ENCODE peak calls at places on chromosomes 3 and 15, in six cellular contexts. One of them, this sample, is unnamed.

GRCh38 chr3:171748341-171748918 is 61.9 kb downstream of the PLD1 start:
- DNase-seq in heart left ventricle: no peak
- DNase-seq in effector memory CD4-positive, alpha-beta T cell: no peak
- DNase-seq in astrocyte of the cerebellum: peak; percentile 49
- DNase-seq in SK-N-SH: no peak
- DNase-seq in right cardiac atrium: no peak
- DNase-seq in this sample: no peak

GRCh38 chr3:32374788-32375595 is 16.7 kb upstream of the CMTM7 start:
- DNase-seq in heart left ventricle: peak; percentile 60
- DNase-seq in effector memory CD4-positive, alpha-beta T cell: no peak
- DNase-seq in astrocyte of the cerebellum: peak; percentile 73
- DNase-seq in SK-N-SH: peak; percentile 53
- DNase-seq in right cardiac atrium: no peak
- DNase-seq in this sample: peak; percentile 32

GRCh38 chr3:179268400-179269051 is 17.6 kb upstream of the KCNMB3 start:
- DNase-seq in heart left ventricle: no peak
- DNase-seq in effector memory CD4-positive, alpha-beta T cell: no peak
- DNase-seq in astrocyte of the cerebellum: no peak
- DNase-seq in SK-N-SH: no peak
- DNase-seq in right cardiac atrium: no peak
- DNase-seq in this sample: no peak

GRCh38 chr3:44104668-44105321 is 136.9 kb upstream of the TOPAZ1 start:
- DNase-seq in heart left ventricle: no peak
- DNase-seq in effector memory CD4-positive, alpha-beta T cell: no peak
- DNase-seq in astrocyte of the cerebellum: peak; percentile 38
- DNase-seq in SK-N-SH: no peak
- DNase-seq in right cardiac atrium: no peak
- DNase-seq in this sample: no peak

GRCh38 chr3:60764870-60765269 is 486.4 kb downstream of the FHIT start:
- DNase-seq in heart left ventricle: no peak
- DNase-seq in effector memory CD4-positive, alpha-beta T cell: no peak
- DNase-seq in astrocyte of the cerebellum: no peak
- DNase-seq in SK-N-SH: no peak
- DNase-seq in right cardiac atrium: no peak
- DNase-seq in this sample: no peak

GRCh38 chr3:51875501-51875900 is at the start of gene IQCF5:
- DNase-seq in heart left ventricle: no peak
- DNase-seq in effector memory CD4-positive, alpha-beta T cell: no peak
- DNase-seq in astrocyte of the cerebellum: no peak
- DNase-seq in SK-N-SH: no peak
- DNase-seq in right cardiac atrium: no peak
- DNase-seq in this sample: no peak

GRCh38 chr15:76988874-76989780 is 5.8 kb upstream of the PSTPIP1 start:
- DNase-seq in heart left ventricle: peak; percentile 40
- DNase-seq in effector memory CD4-positive, alpha-beta T cell: no peak
- DNase-seq in astrocyte of the cerebellum: no peak
- DNase-seq in SK-N-SH: no peak
- DNase-seq in right cardiac atrium: no peak
- DNase-seq in this sample: no peak

GRCh38 chr3:77931272-77932009 is 891.5 kb downstream of the ROBO2 start:
- DNase-seq in heart left ventricle: peak; percentile 18
- DNase-seq in effector memory CD4-positive, alpha-beta T cell: no peak
- DNase-seq in astrocyte of the cerebellum: no peak
- DNase-seq in SK-N-SH: peak; percentile 1
- DNase-seq in right cardiac atrium: no peak
- DNase-seq in this sample: no peak

GRCh38 chr3:24521306-24522154 is 26.9 kb upstream of the THRB start:
- DNase-seq in heart left ventricle: peak; percentile 78
- DNase-seq in effector memory CD4-positive, alpha-beta T cell: no peak
- DNase-seq in astrocyte of the cerebellum: no peak
- DNase-seq in SK-N-SH: peak; percentile 81
- DNase-seq in right cardiac atrium: peak; percentile 87
- DNase-seq in this sample: no peak

GRCh38 chr3:38644016-38644661 is 5.3 kb downstream of the SCN5A start:
- DNase-seq in heart left ventricle: peak; percentile 13
- DNase-seq in effector memory CD4-positive, alpha-beta T cell: no peak
- DNase-seq in astrocyte of the cerebellum: no peak
- DNase-seq in SK-N-SH: peak; percentile 12
- DNase-seq in right cardiac atrium: no peak
- DNase-seq in this sample: no peak

GRCh38 chr3:11613319-11613718 is 30.4 kb downstream of the VGLL4 start:
- DNase-seq in heart left ventricle: no peak
- DNase-seq in effector memory CD4-positive, alpha-beta T cell: no peak
- DNase-seq in astrocyte of the cerebellum: no peak
- DNase-seq in SK-N-SH: no peak
- DNase-seq in right cardiac atrium: no peak
- DNase-seq in this sample: no peak

GRCh38 chr15:88187195-88187594 is 69.3 kb downstream of the NTRK3 start:
- DNase-seq in heart left ventricle: no peak
- DNase-seq in effector memory CD4-positive, alpha-beta T cell: no peak
- DNase-seq in astrocyte of the cerebellum: no peak
- DNase-seq in SK-N-SH: no peak
- DNase-seq in right cardiac atrium: no peak
- DNase-seq in this sample: no peak

GRCh38 chr15:74385442-74386132 is 18.1 kb upstream of the CYP11A1 start:
- DNase-seq in heart left ventricle: peak; percentile 50
- DNase-seq in effector memory CD4-positive, alpha-beta T cell: no peak
- DNase-seq in astrocyte of the cerebellum: no peak
- DNase-seq in SK-N-SH: no peak
- DNase-seq in right cardiac atrium: no peak
- DNase-seq in this sample: no peak

GRCh38 chr15:96121521-96121920 is 209.0 kb upstream of the NR2F2 start:
- DNase-seq in heart left ventricle: no peak
- DNase-seq in effector memory CD4-positive, alpha-beta T cell: no peak
- DNase-seq in astrocyte of the cerebellum: no peak
- DNase-seq in SK-N-SH: no peak
- DNase-seq in right cardiac atrium: no peak
- DNase-seq in this sample: no peak

GRCh38 chr15:96119734-96120133 is 210.8 kb upstream of the NR2F2 start:
- DNase-seq in heart left ventricle: no peak
- DNase-seq in effector memory CD4-positive, alpha-beta T cell: no peak
- DNase-seq in astrocyte of the cerebellum: no peak
- DNase-seq in SK-N-SH: no peak
- DNase-seq in right cardiac atrium: no peak
- DNase-seq in this sample: no peak

GRCh38 chr15:96122077-96123027 is 208.1 kb upstream of the NR2F2 start:
- DNase-seq in heart left ventricle: no peak
- DNase-seq in effector memory CD4-positive, alpha-beta T cell: no peak
- DNase-seq in astrocyte of the cerebellum: no peak
- DNase-seq in SK-N-SH: no peak
- DNase-seq in right cardiac atrium: no peak
- DNase-seq in this sample: no peak

GRCh38 chr15:96123028-96123400 is 207.5 kb upstream of the NR2F2 start:
- DNase-seq in heart left ventricle: no peak
- DNase-seq in effector memory CD4-positive, alpha-beta T cell: no peak
- DNase-seq in astrocyte of the cerebellum: no peak
- DNase-seq in SK-N-SH: no peak
- DNase-seq in right cardiac atrium: no peak
- DNase-seq in this sample: no peak

GRCh38 chr15:96121066-96121465 is 209.4 kb upstream of the NR2F2 start:
- DNase-seq in heart left ventricle: no peak
- DNase-seq in effector memory CD4-positive, alpha-beta T cell: no peak
- DNase-seq in astrocyte of the cerebellum: no peak
- DNase-seq in SK-N-SH: no peak
- DNase-seq in right cardiac atrium: no peak
- DNase-seq in this sample: no peak
- H3K4me3 ChIP-seq in heart left ventricle: no peak overlapping the region
- H3K4me3 ChIP-seq in effector memory CD4-positive, alpha-beta T cell: no peak overlapping the region
- H3K4me3 ChIP-seq in astrocyte of the cerebellum: no peak overlapping the region
- H3K4me3 ChIP-seq in SK-N-SH: no peak overlapping the region
- H3K4me3 ChIP-seq in right cardiac atrium: no peak overlapping the region
- H3K4me3 ChIP-seq in this sample: no peak overlapping the region

GRCh38 chr3:46349484-46350261 is 4.2 kb upstream of the CCR2 start:
- DNase-seq in heart left ventricle: no peak
- DNase-seq in effector memory CD4-positive, alpha-beta T cell: no peak
- DNase-seq in astrocyte of the cerebellum: no peak
- DNase-seq in SK-N-SH: no peak
- DNase-seq in right cardiac atrium: no peak
- DNase-seq in this sample: no peak
- H3K4me3 ChIP-seq in heart left ventricle: no peak overlapping the region
- H3K4me3 ChIP-seq in effector memory CD4-positive, alpha-beta T cell: no peak overlapping the region
- H3K4me3 ChIP-seq in astrocyte of the cerebellum: no peak overlapping the region
- H3K4me3 ChIP-seq in SK-N-SH: no peak overlapping the region
- H3K4me3 ChIP-seq in right cardiac atrium: no peak overlapping the region
- H3K4me3 ChIP-seq in this sample: no peak overlapping the region

DNA sequence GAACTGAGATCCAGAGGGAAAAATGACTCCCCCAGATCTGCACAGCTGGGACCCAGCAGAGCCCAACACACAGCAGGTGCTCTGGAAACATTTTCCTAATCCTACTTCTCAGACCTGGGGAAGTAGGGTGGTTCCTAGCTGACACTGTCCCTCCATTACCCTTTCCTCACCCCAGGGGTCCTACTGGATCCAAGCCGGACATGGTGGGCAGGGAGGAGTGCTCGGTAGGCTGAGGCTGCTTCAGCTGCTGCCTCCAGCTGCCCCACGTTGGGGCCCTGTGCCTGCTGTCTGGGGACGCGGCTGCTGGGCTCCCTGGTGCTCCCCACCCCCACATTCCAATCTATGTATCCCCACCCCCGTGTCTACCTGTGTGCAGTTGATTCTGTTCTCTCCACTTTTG is 29.8 kb upstream of the SLC6A6 start:
- DNase-seq in heart left ventricle: no peak
- DNase-seq in effector memory CD4-positive, alpha-beta T cell: no peak
- DNase-seq in astrocyte of the cerebellum: no peak
- DNase-seq in SK-N-SH: no peak
- DNase-seq in right cardiac atrium: peak; percentile 36
- DNase-seq in this sample: no peak
- H3K4me3 ChIP-seq in heart left ventricle: no peak overlapping the region
- H3K4me3 ChIP-seq in effector memory CD4-positive, alpha-beta T cell: no peak overlapping the region
- H3K4me3 ChIP-seq in astrocyte of the cerebellum: no peak overlapping the region
- H3K4me3 ChIP-seq in SK-N-SH: no peak overlapping the region
- H3K4me3 ChIP-seq in right cardiac atrium: no peak overlapping the region
- H3K4me3 ChIP-seq in this sample: no peak overlapping the region

DNA sequence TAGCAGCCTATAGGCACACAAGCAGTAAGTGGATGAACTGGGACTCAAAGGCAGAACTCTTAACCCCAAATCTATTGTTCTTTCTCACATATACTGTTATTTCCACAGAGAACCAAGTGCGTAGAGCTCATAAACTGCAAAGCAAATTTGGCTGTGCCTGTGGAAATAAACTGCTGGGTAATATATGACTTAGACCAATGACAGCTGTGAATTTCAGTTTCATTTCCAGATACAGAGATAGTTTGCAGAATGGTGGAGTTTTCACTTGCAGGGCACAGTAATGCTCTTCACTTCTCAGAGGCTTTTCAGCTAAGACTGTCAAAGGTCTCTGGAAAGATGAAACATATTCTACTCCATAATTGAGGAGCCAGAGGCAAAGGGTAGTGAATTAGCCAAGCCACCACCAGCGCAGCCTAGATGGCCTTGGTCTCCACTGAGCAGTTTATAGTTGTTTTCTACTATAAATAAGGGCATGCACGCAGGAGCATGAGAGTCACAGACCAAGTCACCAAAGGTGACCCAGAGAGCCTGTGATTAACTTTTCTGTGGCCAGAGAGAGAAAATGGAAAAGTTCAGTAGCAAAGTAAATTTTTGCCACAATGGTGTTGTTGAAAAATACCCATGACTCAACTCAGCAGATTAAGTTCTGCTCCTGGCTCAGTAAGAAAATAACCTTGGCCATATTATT is 180.7 kb upstream of the GRM7 start:
- DNase-seq in heart left ventricle: no peak
- DNase-seq in effector memory CD4-positive, alpha-beta T cell: no peak
- DNase-seq in astrocyte of the cerebellum: no peak
- DNase-seq in SK-N-SH: no peak
- DNase-seq in right cardiac atrium: no peak
- DNase-seq in this sample: no peak
- H3K4me3 ChIP-seq in heart left ventricle: no peak overlapping the region
- H3K4me3 ChIP-seq in effector memory CD4-positive, alpha-beta T cell: no peak overlapping the region
- H3K4me3 ChIP-seq in astrocyte of the cerebellum: no peak overlapping the region
- H3K4me3 ChIP-seq in SK-N-SH: no peak overlapping the region
- H3K4me3 ChIP-seq in right cardiac atrium: no peak overlapping the region
- H3K4me3 ChIP-seq in this sample: no peak overlapping the region

GRCh38 chr3:70250451-70250850 is 62.0 kb downstream of the MDFIC2 start:
- DNase-seq in heart left ventricle: no peak
- DNase-seq in effector memory CD4-positive, alpha-beta T cell: no peak
- DNase-seq in astrocyte of the cerebellum: no peak
- DNase-seq in SK-N-SH: no peak
- DNase-seq in right cardiac atrium: no peak
- DNase-seq in this sample: no peak
- H3K4me3 ChIP-seq in heart left ventricle: no peak overlapping the region
- H3K4me3 ChIP-seq in effector memory CD4-positive, alpha-beta T cell: no peak overlapping the region
- H3K4me3 ChIP-seq in astrocyte of the cerebellum: no peak overlapping the region
- H3K4me3 ChIP-seq in SK-N-SH: no peak overlapping the region
- H3K4me3 ChIP-seq in right cardiac atrium: no peak overlapping the region
- H3K4me3 ChIP-seq in this sample: no peak overlapping the region

DNA sequence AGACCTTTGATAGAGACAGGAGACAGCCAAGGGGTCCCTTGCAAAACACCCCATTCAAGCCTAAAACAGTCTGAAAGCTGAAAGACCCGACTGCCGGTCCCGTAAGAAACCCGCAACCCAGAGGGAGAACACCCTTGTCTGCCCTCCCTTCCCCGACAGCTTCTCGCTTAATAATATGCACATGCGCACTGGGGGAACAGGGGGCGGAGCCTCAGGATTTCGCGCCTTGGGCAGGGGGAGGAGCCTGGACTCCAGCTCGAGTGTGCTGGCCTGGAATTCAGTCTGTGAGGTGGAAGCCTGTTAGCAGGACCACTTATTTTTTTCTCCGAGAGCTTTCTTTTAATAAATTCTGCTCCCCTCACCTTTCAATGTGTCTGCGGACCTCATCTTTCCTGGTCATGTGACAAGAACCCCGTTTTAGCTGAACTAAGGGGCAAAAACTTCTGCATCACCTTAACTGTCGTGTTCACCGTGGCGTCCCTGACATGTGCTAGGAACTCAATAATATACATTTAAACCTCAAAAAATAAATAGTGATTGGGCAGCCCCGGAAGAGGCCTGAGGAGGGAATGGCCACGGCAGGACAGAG is 17.0 kb downstream of the TNFAIP8L3 start:
- DNase-seq in heart left ventricle: peak; percentile 65
- DNase-seq in effector memory CD4-positive, alpha-beta T cell: no peak
- DNase-seq in astrocyte of the cerebellum: no peak
- DNase-seq in SK-N-SH: no peak
- DNase-seq in right cardiac atrium: peak; percentile 92
- DNase-seq in this sample: no peak
- H3K4me3 ChIP-seq in heart left ventricle: peak overlapping the region; percentile 34
- H3K4me3 ChIP-seq in effector memory CD4-positive, alpha-beta T cell: peak overlapping the region; percentile 25
- H3K4me3 ChIP-seq in astrocyte of the cerebellum: peak overlapping the region; percentile 22
- H3K4me3 ChIP-seq in SK-N-SH: no peak overlapping the region
- H3K4me3 ChIP-seq in right cardiac atrium: peak overlapping the region; percentile 22
- H3K4me3 ChIP-seq in this sample: no peak overlapping the region

GRCh38 chr3:207973-208372 is 11.4 kb downstream of the CHL1 start:
- DNase-seq in heart left ventricle: no peak
- DNase-seq in effector memory CD4-positive, alpha-beta T cell: no peak
- DNase-seq in astrocyte of the cerebellum: no peak
- DNase-seq in SK-N-SH: no peak
- DNase-seq in right cardiac atrium: no peak
- DNase-seq in this sample: no peak

GRCh38 chr3:212432-212831 is 15.9 kb downstream of the CHL1 start:
- DNase-seq in heart left ventricle: no peak
- DNase-seq in effector memory CD4-positive, alpha-beta T cell: no peak
- DNase-seq in astrocyte of the cerebellum: no peak
- DNase-seq in SK-N-SH: no peak
- DNase-seq in right cardiac atrium: no peak
- DNase-seq in this sample: no peak

GRCh38 chr3:210649-211048 is 14.1 kb downstream of the CHL1 start:
- DNase-seq in heart left ventricle: no peak
- DNase-seq in effector memory CD4-positive, alpha-beta T cell: no peak
- DNase-seq in astrocyte of the cerebellum: no peak
- DNase-seq in SK-N-SH: no peak
- DNase-seq in right cardiac atrium: no peak
- DNase-seq in this sample: no peak
- H3K4me3 ChIP-seq in heart left ventricle: no peak overlapping the region
- H3K4me3 ChIP-seq in effector memory CD4-positive, alpha-beta T cell: no peak overlapping the region
- H3K4me3 ChIP-seq in astrocyte of the cerebellum: no peak overlapping the region
- H3K4me3 ChIP-seq in SK-N-SH: no peak overlapping the region
- H3K4me3 ChIP-seq in right cardiac atrium: no peak overlapping the region
- H3K4me3 ChIP-seq in this sample: no peak overlapping the region